ENCODE peak calls at places on chromosome 6, in ten cellular contexts. R is cardiac muscle cell, C is small intestine, Y is heart right ventricle, A is aorta, X is IMR-90, O is psoas muscle, W is left lung, U is AG04450, J is OCI-LY7. I is an unnamed sample. For H3K9me3, the result is how much of the 10 kb centered on the place peaks cover.

GRCh38 chr6:11585426-11586016 is 48.0 kb downstream of the TMEM170B start:
- DNase-seq in C (peak), A (no peak), U (peak), X (peak), Y (no peak), R (peak), O (no peak), J (peak), W (no peak), I (peak)

GRCh38 chr6:47788498-47788884 is 6.7 kb downstream of the OPN5 start:
- DNase-seq in U (no peak), W (no peak), J (no peak), A (no peak), C (no peak), R (no peak), Y (no peak), X (no peak), O (no peak), I (no peak)

GRCh38 chr6:34664270-34664971 is 32.1 kb downstream of the ILRUN start:
- DNase-seq in R (no peak), Y (no peak), C (no peak), U (no peak), W (no peak), X (peak), O (no peak), A (no peak), J (no peak), I (no peak)

GRCh38 chr6:162090734-162091133 is 636.8 kb downstream of the PRKN start:
- DNase-seq in U (no peak), C (no peak), A (no peak), R (no peak), Y (no peak), J (no peak), X (no peak), O (no peak), W (no peak), I (no peak)

GRCh38 chr6:85403331-85404015 is 46.4 kb upstream of the NT5E start:
- DNase-seq in C (no peak), Y (no peak), X (peak), W (no peak), R (no peak), J (no peak), O (no peak), U (no peak), A (no peak), I (no peak)

GRCh38 chr6:148272084-148272483 is 70.6 kb upstream of the SASH1 start:
- DNase-seq in Y (no peak), R (no peak), J (no peak), W (no peak), C (no peak), X (peak), U (peak), O (no peak), A (no peak), I (no peak)

GRCh38 chr6:33279257-33279695 is 2.4 kb downstream of the B3GALT4 start:
- DNase-seq in C (no peak), Y (no peak), A (no peak), W (no peak), O (peak), X (no peak), U (no peak), R (no peak), J (no peak), I (no peak)

GRCh38 chr6:5992551-5993225 is 14.0 kb downstream of the NRN1 start:
- DNase-seq in J (no peak), A (no peak), C (no peak), W (no peak), R (no peak), Y (no peak), X (no peak), U (no peak), O (no peak), I (no peak)

GRCh38 chr6:24194968-24195700 is 69.1 kb downstream of the NRSN1 start:
- DNase-seq in W (no peak), A (no peak), X (no peak), O (no peak), R (no peak), U (no peak), Y (no peak), J (no peak), C (no peak), I (no peak)

GRCh38 chr6:63859520-63859919 is 223.9 kb downstream of the PHF3 start:
- DNase-seq in O (no peak), R (no peak), X (no peak), J (no peak), C (no peak), U (no peak), W (no peak), Y (no peak), A (no peak), I (no peak)

GRCh38 chr6:90790696-90791095 is 203.8 kb upstream of the MAP3K7 start:
- DNase-seq in R (no peak), W (no peak), C (no peak), X (peak), J (no peak), A (no peak), Y (no peak), O (no peak), U (peak), I (no peak)

GRCh38 chr6:87730310-87730709 is 28.3 kb upstream of the AKIRIN2 start:
- DNase-seq in W (no peak), O (peak), X (peak), A (peak), C (peak), U (no peak), J (no peak), Y (peak), R (no peak), I (no peak)

GRCh38 chr6:33983721-33984465 is 162.0 kb downstream of the GRM4 start:
- DNase-seq in X (no peak), A (no peak), U (no peak), R (no peak), W (no peak), O (no peak), Y (no peak), C (no peak), J (no peak), I (no peak)

GRCh38 chr6:166412911-166413384 is 30.2 kb upstream of the MPC1 start:
- DNase-seq in A (no peak), O (no peak), R (no peak), J (no peak), W (no peak), U (no peak), Y (no peak), C (peak), X (no peak), I (no peak)

GRCh38 chr6:136860043-136860442 is 37.7 kb downstream of the PEX7 start:
- DNase-seq in A (no peak), Y (no peak), U (no peak), W (no peak), J (no peak), O (no peak), R (no peak), C (no peak), X (no peak), I (no peak)

GRCh38 chr6:41938590-41938989 is 3.0 kb downstream of the CCND3 start:
- DNase-seq in R (no peak), J (no peak), A (no peak), U (no peak), W (no peak), Y (no peak), X (no peak), O (no peak), C (no peak), I (no peak)

GRCh38 chr6:53189554-53189953 is 40.9 kb upstream of the GCM1 start:
- DNase-seq in W (no peak), C (no peak), U (no peak), X (peak), O (no peak), R (no peak), Y (no peak), A (no peak), J (no peak), I (no peak)

GRCh38 chr6:81262656-81263055 is 489.8 kb downstream of the TENT5A start:
- DNase-seq in A (no peak), J (no peak), X (no peak), R (no peak), W (peak), Y (no peak), O (no peak), U (no peak), C (no peak), I (no peak)

GRCh38 chr6:44285552-44286284 is 15.5 kb downstream of the TMEM151B start:
- DNase-seq in A (no peak), C (no peak), W (no peak), Y (no peak), J (no peak), U (no peak), O (no peak), R (peak), X (peak), I (no peak)

GRCh38 chr6:30612213-30612612 is 4.8 kb downstream of the PPP1R10 start:
- DNase-seq in U (no peak), A (no peak), O (no peak), W (no peak), J (no peak), R (no peak), Y (no peak), C (no peak), X (peak), I (no peak)

GRCh38 chr6:10403385-10404106 is 11.3 kb downstream of the TFAP2A start:
- DNase-seq in C (no peak), Y (no peak), W (no peak), J (no peak), A (no peak), X (peak), R (no peak), U (peak), O (no peak), I (no peak)

GRCh38 chr6:158803733-158804143 is 15.4 kb downstream of the EZR start:
- DNase-seq in A (no peak), Y (peak), C (peak), U (no peak), J (peak), X (no peak), W (no peak), O (no peak), R (no peak), I (peak)

GRCh38 chr6:33249732-33250625 is 21.7 kb downstream of the VPS52 start:
- DNase-seq in U (no peak), W (no peak), O (peak), C (no peak), X (peak), R (no peak), A (peak), Y (peak), J (no peak), I (no peak)

GRCh38 chr6:467671-468082 is 76.1 kb downstream of the IRF4 start:
- DNase-seq in A (no peak), Y (no peak), R (no peak), C (no peak), U (no peak), J (no peak), O (no peak), W (no peak), X (no peak), I (no peak)

GRCh38 chr6:133396225-133396624 is 155.1 kb downstream of the EYA4 start:
- DNase-seq in W (no peak), O (no peak), R (no peak), Y (no peak), X (no peak), C (no peak), U (no peak), J (no peak), A (no peak), I (no peak)

GRCh38 chr6:42864602-42865001 is 14.8 kb upstream of the RPL7L1 start:
- DNase-seq in A (peak), U (no peak), O (peak), C (no peak), J (no peak), R (no peak), W (no peak), Y (no peak), X (no peak), I (no peak)

GRCh38 chr6:148935705-148936306 is 189.0 kb downstream of the UST start:
- DNase-seq in A (no peak), U (no peak), W (no peak), O (no peak), C (no peak), Y (no peak), R (peak), X (peak), J (no peak), I (no peak)

GRCh38 chr6:138971601-138972000 is 16.5 kb downstream of the REPS1 start:
- DNase-seq in R (no peak), O (no peak), A (no peak), U (no peak), C (no peak), X (peak), W (no peak), Y (no peak), J (no peak), I (no peak)

GRCh38 chr6:14540859-14541540 is 423.4 kb downstream of the CD83 start:
- DNase-seq in O (no peak), C (no peak), Y (no peak), R (no peak), J (no peak), W (no peak), U (no peak), X (peak), A (no peak), I (no peak)

GRCh38 chr6:44261581-44261980 is 3.8 kb downstream of the NFKBIE start:
- DNase-seq in U (no peak), O (peak), W (no peak), A (no peak), C (no peak), R (no peak), J (no peak), X (no peak), Y (no peak), I (no peak)

GRCh38 chr6:157898169-157898568 is 75.1 kb downstream of the SNX9 start:
- DNase-seq in X (no peak), W (no peak), C (no peak), O (no peak), U (no peak), Y (no peak), R (no peak), A (no peak), J (peak), I (no peak)

GRCh38 chr6:126631343-126631742 is 291.4 kb downstream of the CENPW start:
- DNase-seq in C (no peak), U (no peak), A (no peak), O (no peak), J (no peak), R (no peak), Y (no peak), W (no peak), X (no peak), I (no peak)

GRCh38 chr6:7201732-7202541 is 94.2 kb downstream of the RREB1 start:
- DNase-seq in X (no peak), A (peak), C (no peak), Y (peak), O (peak), W (peak), U (no peak), R (no peak), J (peak), I (no peak)

GRCh38 chr6:52994789-52995078 is 350 bp downstream of the GSTA4 start:
- DNase-seq in C (no peak), X (peak), W (peak), U (no peak), A (peak), O (peak), Y (peak), R (peak), J (peak), I (no peak)

GRCh38 chr6:118708736-118709135 is 57.3 kb upstream of the CEP85L start:
- DNase-seq in A (no peak), O (no peak), X (peak), Y (no peak), J (no peak), R (no peak), U (no peak), C (no peak), W (no peak), I (no peak)

GRCh38 chr6:81515562-81516453 is 236.7 kb downstream of the TENT5A start:
- DNase-seq in J (no peak), A (no peak), C (no peak), Y (no peak), W (no peak), U (peak), X (peak), O (no peak), R (no peak), I (no peak)

GRCh38 chr6:170011233-170012142 is 260.1 kb downstream of the ERMARD start:
- DNase-seq in C (no peak), Y (peak), W (peak), O (peak), U (no peak), X (no peak), R (no peak), A (no peak), J (no peak), I (no peak)

GRCh38 chr6:36998723-36999466 is 6.6 kb upstream of the FGD2 start:
- DNase-seq in O (no peak), Y (no peak), C (no peak), X (no peak), U (no peak), R (no peak), J (peak), A (peak), W (peak), I (no peak)

GRCh38 chr6:75210885-75211739 is 5.3 kb upstream of the COL12A1 start:
- DNase-seq in J (peak), X (peak), W (no peak), O (no peak), A (no peak), U (peak), Y (peak), R (peak), C (peak), I (peak)

DNA sequence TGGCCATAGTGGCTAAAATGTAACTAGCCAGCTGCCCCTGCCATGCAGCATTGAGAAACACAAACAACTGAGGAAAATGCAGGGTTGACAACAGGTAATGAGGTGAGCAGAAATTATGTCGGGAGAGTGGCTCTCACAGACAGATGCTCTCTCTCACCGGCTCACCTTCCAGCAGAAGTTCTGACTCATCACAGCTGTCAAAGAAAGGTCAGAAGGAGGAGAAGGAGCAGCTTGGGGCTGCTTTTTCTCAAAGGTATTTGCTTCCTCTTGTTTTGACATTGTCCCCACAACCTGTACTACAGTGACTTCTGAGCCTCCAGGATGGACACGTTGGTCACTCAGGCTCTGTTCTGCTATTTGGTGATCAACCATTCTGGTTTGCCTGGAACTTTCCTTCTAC is 190.5 kb upstream of the HEY2 start:
- DNase-seq in A (no peak), U (no peak), W (no peak), J (no peak), Y (no peak), R (peak), O (no peak), X (no peak), C (no peak), I (no peak)
- H3K9me3 ChIP-seq in A (under half), U (under half), W (under half), J (under half), Y (under half), R (under half), O (under half), X (under half), C (under half), I (under half)

DNA sequence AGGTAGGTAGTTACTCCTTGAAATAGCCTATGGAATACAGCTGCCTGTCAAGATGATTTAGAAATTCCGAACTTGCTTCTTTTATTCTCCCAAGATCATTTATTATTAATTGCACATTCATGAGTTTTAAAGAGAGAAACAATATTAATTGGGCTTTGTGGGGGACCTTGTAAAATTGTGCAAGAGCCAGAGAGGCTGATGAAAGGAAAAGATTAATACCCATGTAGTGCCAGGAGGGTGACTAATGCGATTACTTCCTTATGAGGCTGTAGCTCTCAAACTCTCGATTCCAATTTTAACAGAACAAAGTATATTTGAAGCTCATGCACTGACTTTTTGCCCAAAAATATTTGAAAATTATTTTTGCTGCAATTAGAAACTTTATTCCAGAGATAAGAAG is 423.8 kb upstream of the ID4 start:
- DNase-seq in R (no peak), J (no peak), C (no peak), X (peak), Y (no peak), U (no peak), O (no peak), A (no peak), W (no peak), I (no peak)
- H3K9me3 ChIP-seq in R (under half), J (under half), C (under half), X (under half), Y (under half), U (under half), O (under half), A (under half), W (under half), I (under half)

DNA sequence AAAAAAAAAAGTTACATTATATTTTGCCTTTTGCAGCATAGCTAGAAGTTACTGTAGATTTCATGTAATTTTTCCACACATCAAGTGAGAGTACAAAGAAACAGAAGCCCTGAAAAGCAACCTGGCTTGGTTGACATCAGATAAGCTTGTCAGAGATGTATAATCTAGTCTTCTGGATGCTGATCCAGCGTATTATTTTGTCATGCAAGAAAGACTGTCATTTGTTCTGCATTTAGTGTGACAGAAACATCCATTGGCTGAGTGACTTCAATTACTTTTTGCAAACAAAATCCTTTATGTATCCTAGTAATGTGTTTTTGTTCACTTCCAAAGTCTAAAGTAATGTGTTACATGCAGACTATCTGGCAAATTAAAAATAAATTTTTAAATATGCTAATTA is 75.3 kb downstream of the FAM83B start:
- DNase-seq in Y (no peak), U (no peak), J (no peak), W (no peak), X (no peak), C (no peak), A (no peak), O (no peak), R (no peak), I (no peak)
- H3K9me3 ChIP-seq in Y (under half), U (under half), J (under half), W (under half), X (under half), C (under half), A (under half), O (under half), R (under half), I (under half)

DNA sequence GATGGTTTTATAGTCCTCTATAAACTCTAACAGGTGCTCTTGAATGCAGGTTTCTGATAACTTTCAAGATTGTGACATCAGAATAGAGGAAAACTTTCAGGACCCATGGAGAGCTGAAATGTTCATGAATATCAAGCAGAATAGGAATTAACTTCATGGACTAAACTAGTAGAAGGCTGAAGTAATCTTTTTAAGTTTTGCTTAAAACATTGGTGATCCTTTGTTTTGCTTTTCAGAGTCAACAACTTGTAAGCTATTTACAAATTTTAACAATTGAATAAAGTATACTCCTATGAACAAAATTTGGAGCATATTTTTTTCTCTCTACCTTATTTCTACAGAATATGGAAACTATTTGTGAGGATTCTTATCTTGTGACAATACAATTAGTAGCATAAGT is 25.2 kb upstream of the GOPC start:
- DNase-seq in C (no peak), Y (no peak), R (no peak), O (no peak), W (no peak), A (no peak), X (no peak), U (no peak), J (peak), I (no peak)
- H3K9me3 ChIP-seq in C (under half), Y (under half), R (under half), O (under half), W (under half), A (under half), X (under half), U (under half), J (under half), I (under half)

DNA sequence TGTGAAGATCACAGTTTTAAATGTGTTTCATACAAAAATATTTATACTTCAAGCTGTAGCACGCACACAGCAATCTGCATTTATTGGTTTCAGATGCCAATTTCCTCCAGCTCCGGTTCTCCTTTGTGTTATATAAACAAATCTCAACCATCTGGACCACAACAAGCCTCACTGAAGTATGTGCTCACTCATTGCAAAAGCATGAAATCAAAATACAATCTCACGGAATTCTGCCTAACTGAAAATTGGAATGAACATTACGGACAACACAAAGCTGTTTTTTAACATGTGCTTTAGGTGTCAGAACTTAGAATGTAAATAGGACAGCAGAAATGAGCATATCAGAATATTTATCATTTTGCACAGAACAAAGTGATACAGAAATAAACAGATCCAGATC is 38.0 kb downstream of the RCAN2 start:
- DNase-seq in J (no peak), R (no peak), C (no peak), X (peak), O (no peak), Y (no peak), A (no peak), U (peak), W (no peak), I (no peak)
- H3K9me3 ChIP-seq in J (under half), R (under half), C (under half), X (under half), O (under half), Y (under half), A (under half), U (under half), W (under half), I (under half)